ENCODE peak calls at places on chromosomes 13 and 19, in seven cellular contexts. C is aorta; B is lower lobe of right lung; D is Peyer's patch; U is adipocyte; I is sciatic nerve; O is stimulated activated CD8-positive, alpha-beta memory T cell treated with anti-CD3 and anti-CD28 coated beads, Interleukin-15, amount 100 ng/mL, for 4 hours. L is an unnamed sample.

GRCh38 chr13:111609631-111610030 is 289.2 kb downstream of the TEX29 start:
- DNase-seq in D (no peak), U (no peak), C (peak; percentile 67), I (no peak), O (no peak), B (no peak), L (no peak)

GRCh38 chr13:33611016-33611805 is 206.7 kb upstream of the RFC3 start:
- DNase-seq in D (no peak), O (no peak), C (peak; percentile 85), B (no peak), I (peak; percentile 85), U (peak; percentile 56), L (no peak)

GRCh38 chr13:79492918-79493594 is 12.1 kb downstream of the NDFIP2 start:
- DNase-seq in C (no peak), O (no peak), U (no peak), I (no peak), D (no peak), B (no peak), L (no peak)

GRCh38 chr19:35153701-35154534 is 617 bp upstream of the FXYD5 start:
- DNase-seq in I (no peak), U (peak; percentile 49), B (peak; percentile 68), C (no peak), D (no peak), O (peak; percentile 52), L (peak; percentile 91)

GRCh38 chr13:97659602-97660001 is 225.6 kb downstream of the RAP2A start:
- DNase-seq in I (no peak), B (no peak), U (peak; percentile 32), D (no peak), C (no peak), O (no peak), L (no peak)

GRCh38 chr13:113187905-113188595 is 20.4 kb downstream of the PCID2 start:
- DNase-seq in D (no peak), U (no peak), B (no peak), C (no peak), I (no peak), O (no peak), L (no peak)

GRCh38 chr13:71906438-71906837 is 39.4 kb upstream of the DACH1 start:
- DNase-seq in O (no peak), D (no peak), I (no peak), U (no peak), B (no peak), C (no peak), L (no peak)

GRCh38 chr19:3357362-3357730 is 9.0 kb upstream of the NFIC start:
- DNase-seq in C (no peak), O (no peak), I (no peak), U (no peak), B (no peak), D (no peak), L (no peak)

GRCh38 chr19:17778621-17779280 is 16.2 kb upstream of the B3GNT3 start:
- DNase-seq in B (peak; percentile 55), I (no peak), O (no peak), C (no peak), U (no peak), D (no peak), L (peak; percentile 86)

GRCh38 chr19:1057185-1057857 is 9.6 kb upstream of the ARHGAP45 start:
- DNase-seq in O (no peak), U (peak; percentile 78), B (no peak), I (no peak), C (no peak), D (no peak), L (peak; percentile 78)

GRCh38 chr13:32791545-32792172 is 205.4 kb downstream of the PDS5B start:
- DNase-seq in D (no peak), U (peak; percentile 17), O (no peak), C (no peak), B (no peak), I (no peak), L (no peak)

GRCh38 chr19:1245884-1246816 is 2.2 kb upstream of the MIDN start:
- DNase-seq in C (no peak), B (peak; percentile 77), I (no peak), D (peak; percentile 93), U (no peak), O (no peak), L (peak; percentile 88)

GRCh38 chr13:111539791-111540446 is 219.5 kb downstream of the TEX29 start:
- DNase-seq in B (no peak), O (no peak), C (no peak), D (no peak), I (peak; percentile 23), U (no peak), L (peak; percentile 66)

GRCh38 chr13:44365008-44365407 is 8.6 kb upstream of the SERP2 start:
- DNase-seq in I (no peak), U (no peak), B (no peak), O (no peak), D (no peak), C (no peak), L (no peak)

GRCh38 chr13:43424386-43424785 is 362.4 kb downstream of the ENOX1 start:
- DNase-seq in I (no peak), B (no peak), C (no peak), D (no peak), U (no peak), O (no peak), L (no peak)

GRCh38 chr19:2345794-2346663 is 14.0 kb upstream of the TMPRSS9 start:
- DNase-seq in O (no peak), D (peak; percentile 85), B (peak; percentile 70), C (peak; percentile 67), U (no peak), I (no peak), L (no peak)

GRCh38 chr19:17020823-17021222 is 5.8 kb downstream of the CPAMD8 start:
- DNase-seq in C (no peak), O (no peak), D (no peak), B (no peak), U (no peak), I (no peak), L (no peak)

GRCh38 chr13:89763011-89763410 is 1584.5 kb upstream of the MIR17HG start:
- DNase-seq in D (no peak), C (no peak), O (no peak), B (no peak), I (no peak), U (no peak), L (no peak)

GRCh38 chr13:33260168-33261098 is 25.1 kb downstream of the STARD13 start:
- DNase-seq in C (no peak), U (no peak), B (no peak), O (no peak), I (no peak), D (no peak), L (no peak)

GRCh38 chr19:35000647-35001501 is 751 bp downstream of the GRAMD1A start:
- DNase-seq in I (no peak), C (no peak), D (peak; percentile 63), U (peak; percentile 58), O (peak; percentile 32), B (peak; percentile 62), L (peak; percentile 90)

L was measured in spleen.